ENCODE peak calls at places on chromosome 15, in six cellular contexts. Z, W, S, C, F and X are unnamed samples.

GRCh38 chr15:57031605-57032004 is 113.2 kb downstream of the TCF12 start:
- DNase-seq in W (peak; percentile 61), Z (peak; percentile 8), F (no peak), S (no peak), C (no peak), X (no peak)

GRCh38 chr15:43105077-43105769 is 615 bp downstream of the UBR1 start:
- DNase-seq in C (no peak), S (no peak), Z (peak; percentile 23), W (no peak), F (no peak), X (no peak)

GRCh38 chr15:27587810-27588209 is 511.3 kb downstream of the OCA2 start:
- DNase-seq in W (no peak), C (no peak), S (peak; percentile 19), F (no peak), Z (no peak), X (no peak)

GRCh38 chr15:37098468-37099320 is 1.7 kb downstream of the MEIS2 start:
- DNase-seq in W (peak; percentile 48), C (no peak), S (peak; percentile 82), Z (peak; percentile 57), F (peak; percentile 26), X (no peak)

GRCh38 chr15:67775265-67775664 is 50.0 kb upstream of the SKOR1 start:
- DNase-seq in Z (no peak), F (no peak), W (no peak), C (no peak), S (no peak), X (no peak)

GRCh38 chr15:34055868-34056595 is 17.0 kb upstream of the AVEN start:
- DNase-seq in Z (peak; percentile 59), W (peak; percentile 75), C (no peak), S (no peak), F (peak; percentile 80), X (no peak)

GRCh38 chr15:60661075-60661645 is 182.2 kb upstream of the ICE2 start:
- DNase-seq in Z (no peak), W (no peak), F (no peak), C (no peak), S (no peak), X (no peak)

GRCh38 chr15:27271258-27271657 is 300.3 kb downstream of the GABRG3 start:
- DNase-seq in C (no peak), S (no peak), W (no peak), Z (no peak), F (no peak), X (peak; percentile 85)